ENCODE peak calls at places on chromosomes 12 and 14, in nine cellular contexts. Y is activated CD4-positive, alpha-beta T cell treated with anti-CD3 and anti-CD28 coated beads, Interleukin-2, amount 10 ng/mL, durations not matched to agents 7 days and 5 days; M is T-cell; B is EL; P is occipital lobe; N is brain microvascular endothelial cell; C is iPS DF 19.7; G is mesenteric fat pad; K is HEK293T. W is an unnamed sample.

GRCh38 chr12:94134226-94134795 is 14.1 kb upstream of the PLXNC1 start:
- DNase-seq in Y (peak), M (peak), B (peak), P (no peak), N (no peak), C (no peak), G (no peak), K (peak), W (no peak)

GRCh38 chr12:45909041-45909713 is 81.2 kb downstream of the SCAF11 start:
- DNase-seq in Y (no peak), M (no peak), B (no peak), P (no peak), N (no peak), C (no peak), G (no peak), K (no peak), W (no peak)

GRCh38 chr12:94025730-94026129 is 122.6 kb upstream of the PLXNC1 start:
- DNase-seq in Y (no peak), M (no peak), B (no peak), P (no peak), N (no peak), C (no peak), G (no peak), K (no peak), W (no peak)

GRCh38 chr12:67477682-67478265 is 170.8 kb upstream of the DYRK2 start:
- DNase-seq in Y (no peak), M (no peak), B (peak), P (no peak), N (no peak), C (no peak), G (no peak), K (no peak), W (peak)

GRCh38 chr14:94613720-94614644 is 1.8 kb downstream of the SERPINA3 start:
- DNase-seq in Y (no peak), M (no peak), B (no peak), P (no peak), N (no peak), C (no peak), G (peak), K (no peak), W (no peak)

GRCh38 chr12:54824402-54824801 is 29.9 kb upstream of the MUCL1 start:
- DNase-seq in Y (no peak), M (no peak), B (no peak), P (no peak), N (no peak), C (no peak), G (no peak), K (no peak), W (no peak)

GRCh38 chr14:68612049-68612448 is 180.8 kb downstream of the ZFP36L1 start:
- DNase-seq in Y (no peak), M (no peak), B (no peak), P (no peak), N (no peak), C (no peak), G (no peak), K (no peak), W (no peak)

GRCh38 chr12:6038160-6038559 is 86.3 kb downstream of the VWF start:
- DNase-seq in Y (peak), M (peak), B (peak), P (no peak), N (peak), C (peak), G (no peak), K (peak), W (no peak)

GRCh38 chr14:90383731-90384542 is 12.9 kb upstream of the CALM1 start:
- DNase-seq in Y (peak), M (peak), B (no peak), P (no peak), N (peak), C (no peak), G (peak), K (peak), W (no peak)

GRCh38 chr14:49766839-49767238 is 1.1 kb upstream of the KLHDC2 start:
- DNase-seq in Y (no peak), M (no peak), B (peak), P (no peak), N (no peak), C (no peak), G (no peak), K (no peak), W (no peak)

GRCh38 chr14:55600784-55601561 is 21.0 kb downstream of the KTN1 start:
- DNase-seq in Y (no peak), M (no peak), B (peak), P (no peak), N (no peak), C (no peak), G (no peak), K (no peak), W (no peak)

GRCh38 chr12:132460571-132460970 is 29.4 kb upstream of the FBRSL1 start:
- DNase-seq in Y (no peak), M (no peak), B (no peak), P (no peak), N (no peak), C (no peak), G (no peak), K (peak), W (no peak)

GRCh38 chr12:63919758-63920157 is 75.3 kb downstream of the SRGAP1 start:
- DNase-seq in Y (no peak), M (no peak), B (peak), P (no peak), N (no peak), C (no peak), G (no peak), K (no peak), W (no peak)

GRCh38 chr12:109872-110271 is 43.3 kb downstream of the IQSEC3 start:
- DNase-seq in Y (no peak), M (no peak), B (no peak), P (no peak), N (no peak), C (no peak), G (no peak), K (no peak), W (no peak)

GRCh38 chr12:84128117-84128991 is 784.2 kb downstream of the SLC6A15 start:
- DNase-seq in Y (no peak), M (no peak), B (no peak), P (no peak), N (no peak), C (no peak), G (no peak), K (no peak), W (no peak)

GRCh38 chr14:33589334-33589733 is 361.5 kb downstream of the EGLN3 start:
- DNase-seq in Y (no peak), M (no peak), B (peak), P (no peak), N (peak), C (no peak), G (no peak), K (no peak), W (no peak)

GRCh38 chr14:75866981-75867380 is 114.8 kb downstream of the TGFB3 start:
- DNase-seq in Y (no peak), M (no peak), B (no peak), P (no peak), N (no peak), C (no peak), G (no peak), K (no peak), W (no peak)

GRCh38 chr12:11553871-11554533 is 95.5 kb upstream of the ETV6 start:
- DNase-seq in Y (peak), M (peak), B (peak), P (no peak), N (peak), C (peak), G (no peak), K (peak), W (peak)

GRCh38 chr12:20260864-20261263 is 107.5 kb upstream of the PDE3A start:
- DNase-seq in Y (no peak), M (no peak), B (no peak), P (no peak), N (no peak), C (no peak), G (no peak), K (no peak), W (no peak)

GRCh38 chr12:11807453-11807852 is 158.0 kb downstream of the ETV6 start:
- DNase-seq in Y (no peak), M (no peak), B (no peak), P (no peak), N (no peak), C (no peak), G (no peak), K (no peak), W (no peak)

GRCh38 chr12:128816643-128816920 is 7.2 kb downstream of the SLC15A4 start:
- DNase-seq in Y (no peak), M (no peak), B (no peak), P (no peak), N (no peak), C (no peak), G (no peak), K (no peak), W (no peak)

GRCh38 chr14:100131181-100131580 is 28.3 kb downstream of the DEGS2 start:
- DNase-seq in Y (no peak), M (no peak), B (no peak), P (no peak), N (no peak), C (peak), G (no peak), K (no peak), W (no peak)

GRCh38 chr14:103126873-103127304 is 3.6 kb downstream of the TNFAIP2 start:
- DNase-seq in Y (no peak), M (no peak), B (no peak), P (no peak), N (no peak), C (no peak), G (no peak), K (peak), W (peak)

GRCh38 chr12:56080556-56081138 is 682 bp downstream of the ERBB3 start:
- DNase-seq in Y (no peak), M (no peak), B (no peak), P (no peak), N (no peak), C (no peak), G (no peak), K (peak), W (no peak)

GRCh38 chr14:55929136-55929535 is 189.1 kb upstream of the PELI2 start:
- DNase-seq in Y (no peak), M (no peak), B (no peak), P (no peak), N (no peak), C (peak), G (no peak), K (peak), W (no peak)

GRCh38 chr14:97029800-97030199 is 232.6 kb downstream of the VRK1 start:
- DNase-seq in Y (no peak), M (no peak), B (no peak), P (no peak), N (no peak), C (no peak), G (peak), K (no peak), W (no peak)

GRCh38 chr12:4287325-4288290 is 14.0 kb downstream of the CCND2 start:
- DNase-seq in Y (no peak), M (no peak), B (peak), P (no peak), N (no peak), C (no peak), G (peak), K (no peak), W (no peak)

GRCh38 chr14:67653651-67654280 is 20.7 kb downstream of the VTI1B start:
- DNase-seq in Y (no peak), M (no peak), B (peak), P (no peak), N (no peak), C (no peak), G (no peak), K (no peak), W (peak)

GRCh38 chr12:113131556-113131955 is 4.0 kb downstream of the RASAL1 start:
- DNase-seq in Y (no peak), M (no peak), B (no peak), P (no peak), N (no peak), C (no peak), G (no peak), K (no peak), W (no peak)

GRCh38 chr12:75666126-75666979 is 154.9 kb upstream of the KRR1 start:
- DNase-seq in Y (no peak), M (no peak), B (peak), P (no peak), N (peak), C (no peak), G (no peak), K (no peak), W (no peak)

GRCh38 chr12:50112456-50113218 is 601 bp downstream of the COX14 start:
- DNase-seq in Y (peak), M (no peak), B (no peak), P (no peak), N (no peak), C (no peak), G (peak), K (peak), W (no peak)

GRCh38 chr14:24084439-24084838 is 9.7 kb upstream of the PCK2 start:
- DNase-seq in Y (no peak), M (no peak), B (no peak), P (no peak), N (no peak), C (no peak), G (no peak), K (no peak), W (no peak)